ENCODE peak calls at places on chromosomes 6 and 20, in eight cellular contexts. One of them, this sample, is unnamed.

GRCh38 chr6:126963077-126963809 is 155.2 kb upstream of the RSPO3 start:
- DNase-seq in upper lobe of right lung: no peak
- DNase-seq in HFF-Myc: no peak
- DNase-seq in uterus: no peak
- DNase-seq in Calu3: no peak
- DNase-seq in H9: peak
- DNase-seq in fibroblast of lung: no peak
- DNase-seq in A549: no peak
- DNase-seq in this sample: no peak

GRCh38 chr6:150813993-150814359 is 51.5 kb upstream of the MTHFD1L start:
- DNase-seq in Calu3: peak
- DNase-seq in uterus: no peak
- DNase-seq in HFF-Myc: no peak
- DNase-seq in A549: peak
- DNase-seq in upper lobe of right lung: no peak
- DNase-seq in H9: no peak
- DNase-seq in fibroblast of lung: peak
- DNase-seq in this sample: no peak

GRCh38 chr20:24149881-24150307 is 161.3 kb upstream of the GGTLC1 start:
- DNase-seq in HFF-Myc: no peak
- DNase-seq in A549: peak
- DNase-seq in H9: peak
- DNase-seq in uterus: no peak
- DNase-seq in fibroblast of lung: no peak
- DNase-seq in Calu3: peak
- DNase-seq in upper lobe of right lung: no peak
- DNase-seq in this sample: no peak

GRCh38 chr6:49606696-49607390 is 29.8 kb downstream of the RHAG start:
- DNase-seq in A549: peak
- DNase-seq in HFF-Myc: peak
- DNase-seq in Calu3: peak
- DNase-seq in upper lobe of right lung: no peak
- DNase-seq in fibroblast of lung: peak
- DNase-seq in uterus: no peak
- DNase-seq in H9: peak
- DNase-seq in this sample: no peak

GRCh38 chr6:134814076-134814709 is 135.7 kb downstream of the ALDH8A1 start:
- DNase-seq in A549: no peak
- DNase-seq in upper lobe of right lung: no peak
- DNase-seq in uterus: no peak
- DNase-seq in fibroblast of lung: peak
- DNase-seq in H9: no peak
- DNase-seq in HFF-Myc: no peak
- DNase-seq in Calu3: no peak
- DNase-seq in this sample: no peak

GRCh38 chr6:27096834-27097511 is 150.5 kb upstream of the PRSS16 start:
- DNase-seq in Calu3: peak
- DNase-seq in upper lobe of right lung: peak
- DNase-seq in HFF-Myc: peak
- DNase-seq in H9: peak
- DNase-seq in A549: peak
- DNase-seq in uterus: no peak
- DNase-seq in fibroblast of lung: peak
- DNase-seq in this sample: no peak

GRCh38 chr6:123518441-123519190 is 118.1 kb downstream of the TRDN start:
- DNase-seq in HFF-Myc: no peak
- DNase-seq in uterus: no peak
- DNase-seq in H9: no peak
- DNase-seq in A549: no peak
- DNase-seq in Calu3: no peak
- DNase-seq in fibroblast of lung: no peak
- DNase-seq in upper lobe of right lung: no peak
- DNase-seq in this sample: no peak

GRCh38 chr6:17212541-17213371 is 68.4 kb upstream of the RBM24 start:
- DNase-seq in A549: no peak
- DNase-seq in H9: no peak
- DNase-seq in upper lobe of right lung: no peak
- DNase-seq in uterus: peak
- DNase-seq in HFF-Myc: no peak
- DNase-seq in fibroblast of lung: peak
- DNase-seq in Calu3: no peak
- DNase-seq in this sample: peak

GRCh38 chr6:100084301-100085161 is 90.5 kb upstream of the MCHR2 start:
- DNase-seq in H9: no peak
- DNase-seq in fibroblast of lung: peak
- DNase-seq in uterus: no peak
- DNase-seq in Calu3: no peak
- DNase-seq in HFF-Myc: peak
- DNase-seq in upper lobe of right lung: no peak
- DNase-seq in A549: no peak
- DNase-seq in this sample: no peak

GRCh38 chr6:89826029-89826528 is 3.6 kb upstream of the CASP8AP2 start:
- DNase-seq in HFF-Myc: no peak
- DNase-seq in Calu3: no peak
- DNase-seq in fibroblast of lung: peak
- DNase-seq in upper lobe of right lung: no peak
- DNase-seq in H9: no peak
- DNase-seq in uterus: no peak
- DNase-seq in A549: no peak
- DNase-seq in this sample: no peak

GRCh38 chr20:50191566-50192363 is 1.1 kb downstream of the CEBPB start:
- DNase-seq in H9: peak
- DNase-seq in Calu3: peak
- DNase-seq in fibroblast of lung: no peak
- DNase-seq in uterus: no peak
- DNase-seq in HFF-Myc: no peak
- DNase-seq in A549: no peak
- DNase-seq in upper lobe of right lung: peak
- DNase-seq in this sample: peak

GRCh38 chr6:68635412-68635705 is 277 bp downstream of the ADGRB3 start:
- DNase-seq in Calu3: no peak
- DNase-seq in fibroblast of lung: no peak
- DNase-seq in HFF-Myc: no peak
- DNase-seq in A549: no peak
- DNase-seq in uterus: no peak
- DNase-seq in H9: no peak
- DNase-seq in upper lobe of right lung: no peak
- DNase-seq in this sample: no peak

GRCh38 chr20:44206132-44206531 is 4.4 kb downstream of the OSER1 start:
- DNase-seq in HFF-Myc: no peak
- DNase-seq in uterus: no peak
- DNase-seq in Calu3: no peak
- DNase-seq in H9: no peak
- DNase-seq in upper lobe of right lung: no peak
- DNase-seq in A549: no peak
- DNase-seq in fibroblast of lung: no peak
- DNase-seq in this sample: no peak

GRCh38 chr6:161011509-161012480 is 20.2 kb downstream of the MAP3K4 start:
- DNase-seq in A549: no peak
- DNase-seq in upper lobe of right lung: no peak
- DNase-seq in Calu3: no peak
- DNase-seq in uterus: no peak
- DNase-seq in H9: peak
- DNase-seq in fibroblast of lung: peak
- DNase-seq in HFF-Myc: no peak
- DNase-seq in this sample: no peak

GRCh38 chr6:112357801-112358200 is 10.7 kb downstream of the RFPL4B start:
- DNase-seq in Calu3: no peak
- DNase-seq in upper lobe of right lung: no peak
- DNase-seq in A549: no peak
- DNase-seq in uterus: no peak
- DNase-seq in fibroblast of lung: peak
- DNase-seq in H9: no peak
- DNase-seq in HFF-Myc: no peak
- DNase-seq in this sample: no peak

DNA sequence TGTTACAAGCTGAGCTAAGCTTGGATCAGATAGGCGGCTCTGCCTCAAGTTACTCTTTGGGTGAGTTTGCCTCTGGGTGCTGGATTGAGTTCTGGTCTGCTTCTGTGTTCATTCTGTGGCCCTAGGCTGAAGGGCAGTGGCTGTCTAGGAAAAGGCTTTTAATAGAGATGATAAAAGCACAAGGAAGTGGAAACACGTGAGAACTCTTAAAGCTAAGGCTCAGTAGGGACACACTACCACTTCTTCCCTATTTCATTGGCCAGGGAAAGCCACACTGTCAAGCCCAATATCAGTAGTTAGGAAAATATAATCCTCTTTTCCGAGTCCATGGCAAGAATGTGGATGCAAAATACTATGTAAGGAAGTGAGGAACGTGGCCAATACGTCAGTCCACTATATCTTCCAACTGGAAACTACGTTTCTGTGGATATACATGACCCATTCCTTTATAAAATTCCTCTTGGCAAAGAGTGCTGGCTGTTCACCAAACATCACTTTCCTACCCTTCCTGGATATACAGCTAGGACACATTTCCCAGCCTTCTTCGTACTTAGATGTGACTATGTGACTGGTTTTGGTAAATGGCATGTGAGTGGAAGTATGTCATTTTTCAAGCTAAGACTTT is 126.4 kb upstream of the RNF24 start:
- DNase-seq in uterus: no peak
- DNase-seq in fibroblast of lung: no peak
- DNase-seq in A549: no peak
- DNase-seq in HFF-Myc: no peak
- DNase-seq in H9: no peak
- DNase-seq in Calu3: no peak
- DNase-seq in upper lobe of right lung: no peak
- DNase-seq in this sample: no peak
- TF ChIP-seq CTCF in uterus: no peak
- TF ChIP-seq CTCF in fibroblast of lung: no peak
- TF ChIP-seq CTCF in A549: no peak
- TF ChIP-seq CTCF in HFF-Myc: no peak
- TF ChIP-seq CTCF in H9: no peak
- TF ChIP-seq CTCF in Calu3: no peak
- TF ChIP-seq CTCF in upper lobe of right lung: no peak
- TF ChIP-seq CTCF in this sample: no peak

DNA sequence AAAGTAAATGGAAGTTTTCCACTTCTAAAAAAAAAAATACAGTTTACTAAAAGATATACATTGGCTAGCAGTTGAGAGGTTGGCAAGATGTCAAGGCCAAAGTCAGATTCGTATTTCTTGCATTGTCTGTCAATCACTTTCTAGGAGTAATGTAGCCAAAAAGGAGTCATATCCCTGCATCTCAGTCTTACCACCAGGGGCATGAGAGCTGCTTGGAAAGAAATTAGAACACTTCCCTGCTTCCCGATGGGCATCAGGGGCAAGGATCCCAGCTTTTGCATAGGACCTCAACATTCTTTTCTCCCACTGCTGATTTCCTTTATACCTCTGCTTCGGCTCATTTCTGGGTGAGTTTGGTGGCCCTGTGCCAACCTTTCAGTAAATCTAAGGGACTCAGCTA is 581.0 kb upstream of the MAP3K7 start:
- DNase-seq in uterus: no peak
- DNase-seq in HFF-Myc: no peak
- DNase-seq in upper lobe of right lung: no peak
- DNase-seq in A549: no peak
- DNase-seq in Calu3: peak
- DNase-seq in fibroblast of lung: no peak
- DNase-seq in H9: no peak
- DNase-seq in this sample: no peak
- TF ChIP-seq CTCF in uterus: no peak
- TF ChIP-seq CTCF in HFF-Myc: no peak
- TF ChIP-seq CTCF in upper lobe of right lung: no peak
- TF ChIP-seq CTCF in A549: no peak
- TF ChIP-seq CTCF in Calu3: no peak
- TF ChIP-seq CTCF in fibroblast of lung: peak
- TF ChIP-seq CTCF in H9: peak
- TF ChIP-seq CTCF in this sample: no peak

GRCh38 chr6:21935561-21936028 is 342.0 kb downstream of the SOX4 start:
- DNase-seq in H9: peak
- DNase-seq in fibroblast of lung: peak
- DNase-seq in A549: no peak
- DNase-seq in Calu3: peak
- DNase-seq in uterus: no peak
- DNase-seq in HFF-Myc: no peak
- DNase-seq in upper lobe of right lung: no peak
- DNase-seq in this sample: no peak
- TF ChIP-seq CTCF in H9: peak
- TF ChIP-seq CTCF in fibroblast of lung: peak
- TF ChIP-seq CTCF in A549: peak
- TF ChIP-seq CTCF in Calu3: peak
- TF ChIP-seq CTCF in uterus: peak
- TF ChIP-seq CTCF in HFF-Myc: peak
- TF ChIP-seq CTCF in upper lobe of right lung: peak
- TF ChIP-seq CTCF in this sample: peak

GRCh38 chr6:30361661-30362060 is 16.7 kb downstream of the RPP21 start:
- DNase-seq in upper lobe of right lung: no peak
- DNase-seq in fibroblast of lung: no peak
- DNase-seq in uterus: no peak
- DNase-seq in HFF-Myc: no peak
- DNase-seq in A549: no peak
- DNase-seq in Calu3: no peak
- DNase-seq in H9: no peak
- DNase-seq in this sample: no peak

GRCh38 chr6:30363459-30363858 is 18.5 kb downstream of the RPP21 start:
- DNase-seq in Calu3: no peak
- DNase-seq in uterus: no peak
- DNase-seq in upper lobe of right lung: no peak
- DNase-seq in fibroblast of lung: no peak
- DNase-seq in HFF-Myc: no peak
- DNase-seq in A549: no peak
- DNase-seq in H9: no peak
- DNase-seq in this sample: no peak

GRCh38 chr6:30360139-30360538 is 15.2 kb downstream of the RPP21 start:
- DNase-seq in fibroblast of lung: no peak
- DNase-seq in upper lobe of right lung: no peak
- DNase-seq in H9: no peak
- DNase-seq in Calu3: no peak
- DNase-seq in HFF-Myc: no peak
- DNase-seq in A549: no peak
- DNase-seq in uterus: no peak
- DNase-seq in this sample: no peak

GRCh38 chr6:30359276-30359675 is 14.3 kb downstream of the RPP21 start:
- DNase-seq in A549: no peak
- DNase-seq in HFF-Myc: no peak
- DNase-seq in upper lobe of right lung: no peak
- DNase-seq in fibroblast of lung: no peak
- DNase-seq in H9: no peak
- DNase-seq in uterus: no peak
- DNase-seq in Calu3: no peak
- DNase-seq in this sample: no peak

GRCh38 chr6:30364591-30364990 is 19.6 kb downstream of the RPP21 start:
- DNase-seq in uterus: no peak
- DNase-seq in Calu3: peak
- DNase-seq in upper lobe of right lung: no peak
- DNase-seq in fibroblast of lung: no peak
- DNase-seq in A549: no peak
- DNase-seq in HFF-Myc: no peak
- DNase-seq in H9: no peak
- DNase-seq in this sample: no peak
- TF ChIP-seq CTCF in uterus: no peak
- TF ChIP-seq CTCF in Calu3: peak
- TF ChIP-seq CTCF in upper lobe of right lung: no peak
- TF ChIP-seq CTCF in fibroblast of lung: no peak
- TF ChIP-seq CTCF in A549: no peak
- TF ChIP-seq CTCF in HFF-Myc: no peak
- TF ChIP-seq CTCF in H9: peak
- TF ChIP-seq CTCF in this sample: no peak

This sample was measured in sigmoid colon.